ENCODE peak calls at places on chromosomes 16 and 17, in six cellular contexts. G is PC-9, I is H1, C is neuronal stem cell, Y is fibroblast of lung, U is SJCRH30. H is an unnamed sample. For H3K4me1 and H3K36me3, the result is how much of the 10 kb centered on the place peaks cover.

GRCh38 chr16:4393243-4393606 is 21.6 kb downstream of the VASN start:
- DNase-seq in G (peak), I (no peak), C (no peak), Y (no peak), U (no peak), H (no peak)

GRCh38 chr17:9240659-9241370 is 219.5 kb downstream of the NTN1 start:
- DNase-seq in G (no peak), I (peak), C (no peak), Y (peak), U (peak), H (no peak)

GRCh38 chr16:63447121-63447520 is 1410.9 kb upstream of the CDH8 start:
- DNase-seq in G (no peak), I (no peak), C (peak), Y (no peak), U (no peak), H (no peak)

GRCh38 chr16:57165483-57165882 is 20.4 kb downstream of the PSME3IP1 start:
- DNase-seq in G (no peak), I (no peak), C (no peak), Y (no peak), U (no peak), H (no peak)

GRCh38 chr16:21169249-21169981 is 10.9 kb downstream of the LDAF1 start:
- DNase-seq in G (peak), I (no peak), C (no peak), Y (peak), U (no peak), H (no peak)

GRCh38 chr17:7308625-7309433 is 1.4 kb downstream of the EIF5A start:
- DNase-seq in G (peak), I (no peak), C (no peak), Y (peak), U (peak), H (no peak)

GRCh38 chr16:79547085-79547484 is 53.5 kb downstream of the MAF start:
- DNase-seq in G (no peak), I (no peak), C (no peak), Y (no peak), U (no peak), H (no peak)

GRCh38 chr16:48959747-48960146 is 321.9 kb downstream of the CBLN1 start:
- DNase-seq in G (no peak), I (no peak), C (no peak), Y (no peak), U (no peak), H (no peak)

GRCh38 chr17:13777003-13777402 is 175.3 kb upstream of the HS3ST3A1 start:
- DNase-seq in G (no peak), I (no peak), C (no peak), Y (no peak), U (no peak), H (no peak)

GRCh38 chr17:50508573-50509460 is 578 bp downstream of the MYCBPAP start:
- DNase-seq in G (no peak), I (no peak), C (no peak), Y (no peak), U (no peak), H (no peak)

GRCh38 chr17:69134112-69134511 is 7.6 kb downstream of the ABCA6 start:
- DNase-seq in G (no peak), I (no peak), C (no peak), Y (no peak), U (no peak), H (no peak)

GRCh38 chr17:74761931-74762330 is 13.5 kb downstream of the NHERF1 start:
- DNase-seq in G (no peak), I (no peak), C (no peak), Y (no peak), U (no peak), H (no peak)

GRCh38 chr17:65562206-65562531 is 721 bp upstream of the AXIN2 start:
- DNase-seq in G (no peak), I (no peak), C (no peak), Y (no peak), U (no peak), H (no peak)

GRCh38 chr17:39009471-39010085 is 42.4 kb upstream of the FBXO47 start:
- DNase-seq in G (no peak), I (no peak), C (no peak), Y (no peak), U (no peak), H (no peak)

GRCh38 chr17:19270951-19271611 is 33.9 kb downstream of the EPN2 start:
- DNase-seq in G (no peak), I (no peak), C (no peak), Y (no peak), U (no peak), H (no peak)

GRCh38 chr17:10610821-10611323 is 46.2 kb downstream of the MYH3 start:
- DNase-seq in G (no peak), I (no peak), C (no peak), Y (no peak), U (no peak), H (no peak)

GRCh38 chr16:12667909-12668308 is 135.8 kb downstream of the CPPED1 start:
- DNase-seq in G (no peak), I (no peak), C (no peak), Y (no peak), U (no peak), H (no peak)

GRCh38 chr17:39270923-39271322 is 45.2 kb upstream of the STAC2 start:
- DNase-seq in G (no peak), I (no peak), C (no peak), Y (peak), U (no peak), H (no peak)

GRCh38 chr17:65674246-65675045 is 113.0 kb upstream of the AXIN2 start:
- DNase-seq in G (no peak), I (no peak), C (no peak), Y (peak), U (no peak), H (no peak)

GRCh38 chr17:76382803-76383644 is 1.4 kb upstream of the SPHK1 start:
- DNase-seq in G (peak), I (no peak), C (peak), Y (peak), U (peak), H (no peak)

GRCh38 chr16:15610369-15610871 is 32.5 kb downstream of the MARF1 start:
- DNase-seq in G (no peak), I (no peak), C (no peak), Y (peak), U (no peak), H (no peak)

GRCh38 chr17:74274703-74275340 is 788 bp downstream of the DNAI2 start:
- DNase-seq in G (no peak), I (no peak), C (no peak), Y (no peak), U (no peak), H (no peak)

GRCh38 chr17:30952645-30953393 is 18.0 kb upstream of the RNF135 start:
- DNase-seq in G (no peak), I (no peak), C (no peak), Y (no peak), U (no peak), H (no peak)

GRCh38 chr17:51813166-51813783 is 345.2 kb downstream of the CA10 start:
- DNase-seq in G (no peak), I (no peak), C (no peak), Y (no peak), U (no peak), H (no peak)

GRCh38 chr16:77946834-77947233 is 75.5 kb upstream of the CLEC3A start:
- DNase-seq in G (no peak), I (no peak), C (peak), Y (no peak), U (no peak), H (no peak)

GRCh38 chr16:179431-179830 is 828 bp upstream of the HBQ1 start:
- DNase-seq in G (no peak), I (no peak), C (no peak), Y (no peak), U (no peak), H (no peak)

GRCh38 chr17:17474341-17474740 is 2.5 kb upstream of the MED9 start:
- DNase-seq in G (no peak), I (no peak), C (no peak), Y (no peak), U (no peak), H (no peak)

GRCh38 chr16:22007509-22008214 is at the start of gene MOSMO:
- DNase-seq in G (peak), I (no peak), C (peak), Y (peak), U (peak), H (no peak)

GRCh38 chr16:50679676-50680555 is 1.2 kb downstream of the SNX20 start:
- DNase-seq in G (no peak), I (no peak), C (no peak), Y (no peak), U (no peak), H (no peak)
- H3K27ac ChIP-seq in G (no peak), I (no peak), C (no peak), Y (no peak), U (no peak), H (no peak)

DNA sequence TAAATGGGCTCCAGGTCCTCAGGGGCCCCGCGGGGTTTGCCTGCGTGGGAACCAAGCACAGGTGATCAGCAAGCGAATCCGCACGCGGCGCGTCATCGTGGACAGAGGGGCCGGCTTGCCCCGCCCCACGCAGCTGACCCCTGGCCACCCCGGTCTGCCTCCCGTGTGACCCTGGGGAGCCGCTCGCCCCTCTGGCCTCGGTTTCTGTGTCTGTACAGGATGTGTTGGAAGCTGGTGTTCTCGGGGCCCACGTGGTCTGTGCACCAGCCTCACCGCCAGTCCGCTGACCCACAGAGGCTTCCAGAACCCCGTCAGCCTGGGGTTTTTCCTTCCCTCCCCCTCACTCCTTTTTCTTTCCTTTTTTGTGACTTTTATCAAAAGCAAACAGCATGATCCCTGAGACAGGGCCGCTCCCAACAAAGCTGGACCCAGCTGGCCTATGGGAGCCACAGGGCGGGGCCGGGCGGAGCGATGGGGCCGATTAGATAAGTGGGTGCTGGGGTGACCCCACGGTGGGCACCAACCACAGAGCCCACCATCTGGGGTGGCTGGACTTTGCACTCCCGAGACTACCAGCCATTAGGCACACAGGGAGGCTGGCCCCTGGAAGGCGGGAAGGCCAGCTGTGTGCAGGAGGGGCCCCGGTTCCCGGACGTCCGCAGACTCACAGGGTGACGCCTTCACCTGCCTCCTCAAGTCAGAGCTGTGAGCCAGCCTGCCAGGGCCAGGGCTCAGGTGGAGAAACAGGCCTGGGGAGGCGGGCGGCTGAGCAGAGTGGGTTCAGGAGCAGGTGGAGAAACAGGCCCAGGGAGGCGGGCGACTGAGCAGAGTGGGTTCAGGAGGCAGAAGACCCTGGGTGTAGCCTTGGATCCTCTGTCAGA is 56.0 kb downstream of the ZFPM1 start:
- DNase-seq in G (no peak), I (no peak), C (no peak), Y (no peak), U (no peak), H (no peak)
- H3K4me1 ChIP-seq in G (under half), I (under half), C (under half), Y (under half), U (under half), H (under half)

DNA sequence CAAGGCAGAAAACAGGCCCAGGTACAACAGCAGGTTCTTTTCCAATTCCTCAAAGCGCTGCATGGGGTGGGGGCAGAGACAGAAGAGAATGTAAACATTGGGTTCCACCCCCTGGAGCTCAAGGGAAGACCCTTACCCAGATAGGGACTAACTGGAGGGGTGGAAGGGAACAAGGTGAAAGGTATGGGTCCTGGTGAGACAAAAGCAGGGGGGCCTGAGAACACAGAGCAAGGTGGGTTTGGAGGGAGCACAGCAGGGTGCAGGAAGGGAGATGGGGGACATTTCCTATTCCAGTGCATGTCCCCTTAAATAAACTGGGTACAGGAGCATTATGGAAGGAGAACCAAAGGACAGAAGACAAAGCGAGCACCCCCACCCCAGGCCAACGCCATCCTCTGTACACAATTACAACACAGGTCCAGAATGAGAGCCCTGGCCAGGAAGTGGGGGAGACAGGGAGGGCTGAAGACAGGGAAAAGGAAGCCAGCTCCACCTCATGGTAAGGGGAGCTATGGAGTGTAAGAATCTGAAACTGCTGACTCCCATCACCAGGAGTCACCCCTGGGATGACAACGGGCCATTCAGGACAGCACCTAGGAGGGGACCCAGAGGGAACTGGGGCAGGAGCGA is 2.1 kb upstream of the CD2BP2 start:
- DNase-seq in G (no peak), I (no peak), C (no peak), Y (no peak), U (no peak), H (no peak)
- H3K36me3 ChIP-seq in G (under half), I (under half), C (half or more), Y (under half), U (under half), H (under half)

GRCh38 chr16:89442588-89442987 is 47.8 kb downstream of the ANKRD11 start:
- DNase-seq in G (no peak), I (no peak), C (no peak), Y (no peak), U (no peak), H (no peak)
- H3K27ac ChIP-seq in G (peak), I (peak), C (peak), Y (peak), U (no peak), H (no peak)

GRCh38 chr16:67459066-67459857 is 21.7 kb downstream of the ATP6V0D1 start:
- DNase-seq in G (no peak), I (no peak), C (no peak), Y (no peak), U (no peak), H (no peak)

GRCh38 chr16:67459858-67460144 is 21.2 kb downstream of the ATP6V0D1 start:
- DNase-seq in G (no peak), I (no peak), C (no peak), Y (no peak), U (no peak), H (no peak)

GRCh38 chr16:67458121-67458641 is 22.8 kb downstream of the ATP6V0D1 start:
- DNase-seq in G (no peak), I (no peak), C (no peak), Y (no peak), U (no peak), H (no peak)

GRCh38 chr16:67456383-67457140 is 24.4 kb downstream of the ATP6V0D1 start:
- DNase-seq in G (no peak), I (no peak), C (no peak), Y (peak), U (no peak), H (no peak)

GRCh38 chr16:67457611-67458010 is 23.3 kb downstream of the ATP6V0D1 start:
- DNase-seq in G (no peak), I (no peak), C (no peak), Y (no peak), U (no peak), H (no peak)
- H3K4me1 ChIP-seq in G (under half), I (under half), C (under half), Y (under half), U (under half), H (under half)

GRCh38 chr16:55443434-55443833 is 35.6 kb upstream of the MMP2 start:
- DNase-seq in G (no peak), I (no peak), C (no peak), Y (no peak), U (no peak), H (no peak)

GRCh38 chr16:55444754-55445485 is 34.1 kb upstream of the MMP2 start:
- DNase-seq in G (no peak), I (no peak), C (no peak), Y (no peak), U (no peak), H (no peak)

GRCh38 chr16:55447231-55447630 is 31.8 kb upstream of the MMP2 start:
- DNase-seq in G (no peak), I (no peak), C (no peak), Y (no peak), U (no peak), H (no peak)

GRCh38 chr16:55439101-55439690 is 39.8 kb upstream of the MMP2 start:
- DNase-seq in G (no peak), I (no peak), C (no peak), Y (no peak), U (no peak), H (no peak)

DNA sequence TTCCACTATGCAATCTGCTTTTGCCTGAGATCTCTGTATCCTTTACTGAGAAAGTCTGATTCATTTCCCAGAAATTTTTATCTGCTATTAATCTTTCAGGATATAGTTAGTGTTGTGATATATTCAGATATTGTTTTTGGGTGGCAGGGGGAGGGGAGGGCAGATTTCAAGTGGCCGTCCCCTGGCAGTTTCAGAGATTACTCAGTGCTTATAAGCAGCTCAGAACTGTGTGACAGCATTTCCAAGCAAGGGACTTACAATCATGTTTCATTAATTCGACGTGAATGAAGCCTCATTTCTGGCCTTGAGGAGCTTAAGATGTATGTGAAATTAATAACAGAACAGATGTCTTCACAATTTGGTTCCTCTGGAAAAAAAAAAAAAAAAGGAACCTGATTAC is 35.1 kb upstream of the MMP2 start:
- DNase-seq in G (no peak), I (no peak), C (no peak), Y (no peak), U (no peak), H (no peak)
- H3K36me3 ChIP-seq in G (under half), I (under half), C (under half), Y (under half), U (under half), H (under half)

H was measured in iPS DF 6.9.